ENCODE peak calls at places on chromosomes 5 and 9, in eight cellular contexts. N is lower lobe of right lung, R is fibroblast of the aortic adventitia, Y is uterus, A is fibroblast of villous mesenchyme, W is cardiac fibroblast, U is fibroblast of lung, H is PC-3. J is an unnamed sample.
A peak's percentile ranks its signal among the peaks of the same experiment; 100 is the strongest.

GRCh38 chr5:41738695-41739354 is 131.4 kb downstream of the OXCT1 start:
- DNase-seq in N (no peak), W (no peak), R (no peak), H (no peak), U (no peak), A (peak; percentile 59), Y (no peak), J (no peak)

GRCh38 chr5:52989025-52989780 is at the start of gene ITGA2:
- DNase-seq in U (peak; percentile 66), Y (peak; percentile 36), R (peak; percentile 60), W (peak; percentile 65), A (peak; percentile 70), N (peak; percentile 68), H (peak; percentile 75), J (no peak)

GRCh38 chr5:83540783-83541182 is 69.2 kb downstream of the VCAN start:
- DNase-seq in R (no peak), W (no peak), A (no peak), N (no peak), H (no peak), Y (no peak), U (no peak), J (no peak)

GRCh38 chr9:125789196-125789595 is 42.0 kb downstream of the PBX3 start:
- DNase-seq in U (no peak), N (no peak), R (no peak), W (no peak), Y (no peak), H (no peak), A (no peak), J (no peak)

GRCh38 chr5:57302643-57303042 is 128.8 kb downstream of the GPBP1 start:
- DNase-seq in H (no peak), N (no peak), R (no peak), U (peak; percentile 63), W (peak; percentile 42), Y (no peak), A (peak; percentile 44), J (no peak)

GRCh38 chr5:60927450-60927849 is 17.4 kb downstream of the ERCC8 start:
- DNase-seq in N (no peak), H (no peak), W (no peak), A (no peak), R (no peak), U (no peak), Y (no peak), J (no peak)

GRCh38 chr5:135356522-135357318 is 42.3 kb downstream of the MACROH2A1 start:
- DNase-seq in Y (peak; percentile 70), A (peak; percentile 86), R (peak; percentile 78), U (peak; percentile 68), N (no peak), W (peak; percentile 96), H (no peak), J (no peak)

GRCh38 chr5:138230981-138231589 is 18.0 kb upstream of the CDC23 start:
- DNase-seq in Y (no peak), R (peak; percentile 79), W (peak; percentile 71), U (peak; percentile 76), H (peak; percentile 10), A (no peak), N (no peak), J (no peak)

GRCh38 chr5:172644711-172645110 is 3.6 kb downstream of the NEURL1B start:
- DNase-seq in A (no peak), W (no peak), R (no peak), H (no peak), U (no peak), N (no peak), Y (no peak), J (no peak)

GRCh38 chr5:103444333-103445038 is 118.1 kb downstream of the NUDT12 start:
- DNase-seq in R (no peak), H (peak; percentile 45), U (no peak), W (no peak), Y (no peak), A (no peak), N (no peak), J (no peak)

GRCh38 chr5:103442756-103443155 is 119.8 kb downstream of the NUDT12 start:
- DNase-seq in N (no peak), A (no peak), R (no peak), W (no peak), U (no peak), Y (no peak), H (no peak), J (no peak)

GRCh38 chr5:103439007-103439406 is 123.6 kb downstream of the NUDT12 start:
- DNase-seq in W (no peak), A (no peak), R (no peak), N (no peak), H (no peak), U (no peak), Y (no peak), J (no peak)

GRCh38 chr5:103445426-103446035 is 117.1 kb downstream of the NUDT12 start:
- DNase-seq in W (no peak), U (no peak), N (no peak), A (no peak), H (no peak), R (no peak), Y (no peak), J (no peak)

DNA sequence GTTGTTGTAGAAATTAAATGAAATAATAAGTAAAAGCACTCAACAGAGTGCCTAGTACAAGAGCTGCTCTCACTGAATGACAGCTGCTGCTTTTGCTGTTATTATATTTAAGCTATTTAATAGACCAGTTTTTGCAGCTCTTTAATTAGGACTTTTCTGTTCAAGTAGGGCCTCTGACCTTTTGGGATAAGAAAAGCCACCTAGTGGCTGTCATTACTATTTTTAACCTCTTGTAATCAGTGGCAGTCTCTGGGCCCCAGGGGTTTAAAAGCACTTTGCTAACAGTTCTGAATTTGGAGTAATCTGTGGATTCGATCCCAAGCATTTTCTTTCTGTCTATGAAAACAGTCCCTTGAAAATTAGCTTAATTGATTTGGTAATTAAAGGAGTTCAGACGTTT is 121.1 kb downstream of the NUDT12 start:
- DNase-seq in U (no peak), H (no peak), A (no peak), Y (no peak), W (no peak), R (no peak), N (no peak), J (no peak)
- TF ChIP-seq CTCF in U (no peak), H (peak; percentile 60), A (peak; percentile 19), Y (no peak), W (no peak), R (no peak), N (no peak), J (no peak)

GRCh38 chr9:108396618-108397017 is 459.2 kb downstream of the ACTL7B start:
- DNase-seq in A (no peak), Y (no peak), U (no peak), N (no peak), H (no peak), R (no peak), W (no peak), J (no peak)

GRCh38 chr9:108397286-108397685 is 458.5 kb downstream of the ACTL7B start:
- DNase-seq in U (no peak), Y (no peak), N (no peak), W (no peak), R (no peak), H (no peak), A (no peak), J (no peak)

GRCh38 chr9:108396193-108396592 is 459.6 kb downstream of the ACTL7B start:
- DNase-seq in A (no peak), W (no peak), U (no peak), N (no peak), R (no peak), H (no peak), Y (no peak), J (no peak)

GRCh38 chr9:108394726-108395125 is 461.1 kb downstream of the ACTL7B start:
- DNase-seq in H (no peak), R (no peak), A (no peak), N (no peak), U (no peak), W (no peak), Y (no peak), J (no peak)

DNA sequence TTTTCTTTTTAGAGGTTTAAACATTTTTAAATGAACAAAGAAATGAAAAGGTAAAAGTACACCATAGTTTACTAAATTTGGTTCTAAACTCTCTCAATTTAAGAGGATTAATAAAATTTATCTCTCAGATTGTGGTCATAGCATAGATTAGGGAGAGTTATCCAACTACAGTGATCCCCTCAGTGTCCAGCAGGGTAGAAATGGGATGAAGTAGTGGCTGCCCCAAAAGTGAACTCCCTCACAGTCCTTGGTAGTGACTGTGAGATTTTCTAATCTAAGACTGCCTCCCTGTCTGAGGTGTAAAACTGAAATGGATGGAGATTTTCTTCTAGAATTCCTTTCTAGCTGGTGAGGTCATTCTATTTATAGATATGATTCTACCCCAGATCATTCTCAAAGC is 455.5 kb downstream of the ACTL7B start:
- DNase-seq in A (no peak), U (peak; percentile 15), Y (no peak), N (no peak), R (no peak), H (no peak), W (no peak), J (no peak)
- TF ChIP-seq CTCF in A (peak; percentile 6), U (no peak), Y (no peak), N (no peak), R (peak; percentile 22), H (no peak), W (peak; percentile 20), J (no peak)

DNA sequence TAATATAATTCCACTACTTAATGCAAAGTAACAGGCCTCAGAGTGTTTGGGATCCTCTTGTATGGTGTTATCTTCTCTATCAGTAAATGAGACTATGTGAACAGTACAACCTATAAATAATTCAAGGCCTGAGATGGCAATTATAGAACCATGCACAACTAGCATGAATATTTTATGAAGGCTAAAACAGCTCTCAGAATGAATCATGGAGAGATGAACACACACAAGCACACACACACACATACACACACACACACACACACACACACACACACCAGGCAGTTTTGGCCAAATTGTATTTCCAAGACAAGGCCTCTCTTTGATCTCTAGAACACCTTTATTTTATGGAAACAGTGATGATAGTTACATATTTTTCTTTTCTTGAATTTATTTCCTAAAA is 224.9 kb downstream of the EBF1 start:
- DNase-seq in U (no peak), N (no peak), R (peak; percentile 27), Y (no peak), H (no peak), A (no peak), W (peak; percentile 8), J (no peak)
- TF ChIP-seq CTCF in U (no peak), N (no peak), R (no peak), Y (no peak), H (no peak), A (no peak), W (no peak), J (no peak)

GRCh38 chr5:78887384-78888118 is 97.6 kb downstream of the ARSB start:
- DNase-seq in W (no peak), A (no peak), U (no peak), H (no peak), R (no peak), Y (no peak), N (no peak), J (no peak)

GRCh38 chr5:78890663-78891379 is 94.3 kb downstream of the ARSB start:
- DNase-seq in N (no peak), Y (no peak), H (no peak), U (no peak), A (no peak), R (no peak), W (no peak), J (no peak)

GRCh38 chr5:78889759-78890158 is 95.4 kb downstream of the ARSB start:
- DNase-seq in H (peak; percentile 56), U (peak; percentile 73), Y (no peak), W (no peak), A (no peak), N (no peak), R (peak; percentile 61), J (no peak)

GRCh38 chr5:78888580-78889187 is 96.4 kb downstream of the ARSB start:
- DNase-seq in H (no peak), R (no peak), W (no peak), U (no peak), A (no peak), Y (peak; percentile 47), N (peak; percentile 45), J (no peak)

GRCh38 chr5:78886650-78887230 is 98.4 kb downstream of the ARSB start:
- DNase-seq in U (no peak), W (peak; percentile 35), H (peak; percentile 32), N (no peak), Y (no peak), A (no peak), R (peak; percentile 54), J (no peak)
- TF ChIP-seq CTCF in U (peak; percentile 68), W (peak; percentile 61), H (peak; percentile 66), N (peak; percentile 59), Y (peak; percentile 52), A (peak; percentile 66), R (peak; percentile 63), J (peak; percentile 44)